ENCODE peak calls at places on chromosomes 2 and 18, in four cellular contexts. M is cardiac muscle cell, Z is fibroblast of mammary gland, I is astrocyte of the spinal cord. W is an unnamed sample.

GRCh38 chr18:45715212-45715780 is 8.7 kb upstream of the SLC14A1 start:
- DNase-seq in M (no peak), Z (no peak), I (no peak), W (no peak)

GRCh38 chr2:128458438-128458837 is 139.8 kb upstream of the HS6ST1 start:
- DNase-seq in M (no peak), Z (peak; percentile 38), I (no peak), W (no peak)

GRCh38 chr2:149653831-149654445 is 66.4 kb upstream of the MMADHC start:
- DNase-seq in M (no peak), Z (no peak), I (no peak), W (no peak)

GRCh38 chr2:128278979-128279378 is 39.7 kb downstream of the HS6ST1 start:
- DNase-seq in M (no peak), Z (no peak), I (no peak), W (no peak)

GRCh38 chr2:174711206-174711605 is 53.1 kb downstream of the CHRNA1 start:
- DNase-seq in M (peak; percentile 51), Z (peak; percentile 41), I (peak; percentile 22), W (no peak)

GRCh38 chr18:13797157-13797611 is 26.8 kb upstream of the MC5R start:
- DNase-seq in M (no peak), Z (no peak), I (peak; percentile 12), W (no peak)

GRCh38 chr2:42036413-42036812 is 11.4 kb upstream of the PKDCC start:
- DNase-seq in M (no peak), Z (no peak), I (no peak), W (no peak)

GRCh38 chr2:61411109-61411508 is 59.8 kb downstream of the USP34 start:
- DNase-seq in M (no peak), Z (no peak), I (no peak), W (no peak)

GRCh38 chr2:237696471-237696870 is 69.1 kb downstream of the LRRFIP1 start:
- DNase-seq in M (no peak), Z (no peak), I (no peak), W (peak; percentile 78)

GRCh38 chr2:101160454-101160853 is 9.3 kb upstream of the TBC1D8 start:
- DNase-seq in M (peak; percentile 61), Z (peak; percentile 63), I (peak; percentile 63), W (no peak)

GRCh38 chr2:102604754-102605153 is 14.6 kb upstream of the SLC9A2 start:
- DNase-seq in M (no peak), Z (no peak), I (no peak), W (peak; percentile 29)

GRCh38 chr2:99066602-99067001 is 74.9 kb upstream of the C2orf15 start:
- DNase-seq in M (peak; percentile 73), Z (peak; percentile 43), I (peak; percentile 56), W (peak; percentile 88)

GRCh38 chr18:69557246-69557781 is 156.6 kb downstream of the DOK6 start:
- DNase-seq in M (no peak), Z (no peak), I (no peak), W (no peak)

GRCh38 chr18:79411614-79412526 is 16.1 kb downstream of the NFATC1 start:
- DNase-seq in M (no peak), Z (no peak), I (no peak), W (no peak)

GRCh38 chr18:10404148-10404547 is 50.3 kb upstream of the APCDD1 start:
- DNase-seq in M (no peak), Z (no peak), I (no peak), W (no peak)

GRCh38 chr2:212005077-212005671 is 533.4 kb downstream of the ERBB4 start:
- DNase-seq in M (peak; percentile 61), Z (peak; percentile 39), I (peak; percentile 28), W (peak; percentile 35)

GRCh38 chr2:173947131-173947530 is 18.0 kb downstream of the SP3 start:
- DNase-seq in M (peak; percentile 48), Z (no peak), I (no peak), W (no peak)

GRCh38 chr2:10389191-10389590 is 58.9 kb downstream of the ODC1 start:
- DNase-seq in M (no peak), Z (no peak), I (no peak), W (no peak)

GRCh38 chr2:96430394-96430988 is 74.7 kb downstream of the NEURL3 start:
- DNase-seq in M (no peak), Z (no peak), I (no peak), W (no peak)

GRCh38 chr18:36314098-36314497 is 16.6 kb downstream of the FHOD3 start:
- DNase-seq in M (peak; percentile 85), Z (peak; percentile 92), I (peak; percentile 32), W (peak; percentile 35)

GRCh38 chr2:143530753-143531152 is 401.5 kb downstream of the ARHGAP15 start:
- DNase-seq in M (no peak), Z (no peak), I (no peak), W (no peak)

GRCh38 chr2:236167297-236168109 is 683 bp downstream of the GBX2 start:
- DNase-seq in M (peak; percentile 64), Z (peak; percentile 45), I (peak; percentile 55), W (no peak)

GRCh38 chr2:78465707-78466106 is 559.8 kb upstream of the REG3G start:
- DNase-seq in M (no peak), Z (no peak), I (no peak), W (no peak)

GRCh38 chr2:230412369-230412706 is 3.7 kb upstream of the SP100 start:
- DNase-seq in M (no peak), Z (no peak), I (no peak), W (no peak)

GRCh38 chr2:48693066-48693465 is 62.5 kb downstream of the LHCGR start:
- DNase-seq in M (no peak), Z (no peak), I (peak; percentile 18), W (no peak)

GRCh38 chr18:76412818-76413565 is 82.0 kb downstream of the ZNF516 start:
- DNase-seq in M (peak; percentile 21), Z (peak; percentile 68), I (peak; percentile 67), W (no peak)

GRCh38 chr2:205936446-205936845 is 149.5 kb downstream of the INO80D start:
- DNase-seq in M (no peak), Z (no peak), I (no peak), W (no peak)

GRCh38 chr2:51601706-51602105 is 569.8 kb upstream of the NRXN1 start:
- DNase-seq in M (no peak), Z (no peak), I (no peak), W (no peak)

GRCh38 chr2:189516546-189516945 is 64.0 kb downstream of the SLC40A1 start:
- DNase-seq in M (no peak), Z (no peak), I (no peak), W (no peak)

GRCh38 chr2:67845557-67846114 is 217.2 kb downstream of the C1D start:
- DNase-seq in M (no peak), Z (no peak), I (peak; percentile 60), W (no peak)
- H3K4me3 ChIP-seq in M (no peak overlapping the region), Z (no peak overlapping the region), I (no peak overlapping the region), W (no peak overlapping the region)

GRCh38 chr2:20446917-20447436 is at the start of gene RHOB:
- DNase-seq in M (peak; percentile 99), Z (peak; percentile 97), I (peak; percentile 99), W (peak; percentile 98)
- TF ChIP-seq CTCF in M (no peak), Z (no peak), I (no peak), W (no peak)

DNA sequence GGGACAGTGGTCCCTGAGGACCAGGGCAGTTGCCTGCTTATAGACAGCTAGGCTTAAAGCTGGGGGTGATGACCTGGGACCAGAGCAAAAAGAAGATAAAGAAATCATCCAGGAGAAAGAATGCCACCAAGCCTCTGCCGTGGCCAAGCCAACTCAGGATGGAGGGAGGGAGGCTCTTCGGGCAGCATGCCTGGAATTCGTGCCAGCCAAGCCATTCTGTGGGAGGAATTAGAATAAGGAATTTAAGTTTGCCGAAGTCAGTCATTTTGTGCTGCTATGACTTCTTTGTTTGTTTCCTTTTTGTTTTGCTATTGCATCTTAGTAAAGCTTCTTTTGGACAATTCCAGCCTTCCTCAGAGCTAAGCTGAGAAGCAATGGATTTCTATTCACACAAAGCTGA is 124.1 kb downstream of the EN1 start:
- DNase-seq in M (peak; percentile 48), Z (no peak), I (peak; percentile 44), W (no peak)
- H3K4me3 ChIP-seq in M (no peak overlapping the region), Z (no peak overlapping the region), I (no peak overlapping the region), W (no peak overlapping the region)

GRCh38 chr2:160469164-160469563 is 24.4 kb downstream of the RBMS1 start:
- DNase-seq in M (no peak), Z (no peak), I (no peak), W (no peak)
- TF ChIP-seq CTCF in M (no peak), Z (no peak), I (no peak), W (no peak)

GRCh38 chr2:177029501-177029900 is 183.1 kb upstream of the HNRNPA3 start:
- DNase-seq in M (no peak), Z (no peak), I (no peak), W (no peak)

GRCh38 chr2:177028296-177028695 is 184.3 kb upstream of the HNRNPA3 start:
- DNase-seq in M (no peak), Z (no peak), I (no peak), W (no peak)

GRCh38 chr2:177030391-177031000 is 182.1 kb upstream of the HNRNPA3 start:
- DNase-seq in M (no peak), Z (no peak), I (no peak), W (no peak)

GRCh38 chr2:177029075-177029474 is 183.5 kb upstream of the HNRNPA3 start:
- DNase-seq in M (no peak), Z (no peak), I (no peak), W (no peak)

DNA sequence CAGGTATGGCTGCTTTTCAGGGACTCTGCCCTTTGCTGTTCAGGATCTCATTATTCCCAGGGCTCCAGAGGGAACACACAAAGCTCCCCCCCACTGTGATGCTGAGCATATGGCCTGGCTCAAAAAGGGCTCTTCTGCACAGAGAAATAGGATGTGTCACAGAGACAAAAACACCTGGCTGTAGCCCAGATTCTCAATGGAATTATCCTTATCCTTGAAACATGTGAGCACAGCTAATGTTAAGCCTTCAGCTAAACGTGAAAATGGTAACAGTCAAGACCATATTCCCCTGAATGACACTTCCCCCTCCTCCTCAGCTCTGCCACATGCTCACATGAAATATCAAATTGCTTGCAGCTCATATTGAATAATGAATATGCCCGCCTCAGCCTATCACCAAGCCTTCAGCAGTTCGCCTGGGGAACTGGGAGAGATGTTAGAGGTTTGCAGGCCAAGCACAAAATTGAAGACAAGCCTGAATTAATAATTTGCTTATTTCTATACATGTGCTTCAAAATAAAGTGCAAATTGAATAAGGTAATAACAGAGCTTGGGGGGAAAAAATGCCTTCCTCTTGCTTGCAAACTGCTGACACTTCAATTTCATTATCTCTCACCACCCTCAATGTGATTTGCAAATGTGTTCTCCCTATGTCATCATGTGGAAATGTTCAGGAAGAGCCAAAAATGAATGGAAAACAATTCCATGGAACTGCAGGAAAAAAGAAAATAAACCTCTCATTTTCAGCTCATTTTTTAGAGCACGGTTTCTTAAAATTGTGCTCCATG is 181.0 kb upstream of the HNRNPA3 start:
- DNase-seq in M (no peak), Z (no peak), I (no peak), W (no peak)
- H3K4me3 ChIP-seq in M (no peak overlapping the region), Z (no peak overlapping the region), I (no peak overlapping the region), W (no peak overlapping the region)

GRCh38 chr2:169397697-169398096 is 35.4 kb upstream of the LRP2 start:
- DNase-seq in M (peak; percentile 21), Z (peak; percentile 5), I (no peak), W (no peak)
- TF ChIP-seq CTCF in M (no peak), Z (peak; percentile 11), I (no peak), W (no peak)

W was measured in GM12865.